ENCODE peak calls at places on chromosomes 6 and 20, in eight cellular contexts. One of them, this sample, is unnamed.

GRCh38 chr20:39878809-39879208 is 810.2 kb downstream of the MAFB start:
- DNase-seq in dorsolateral prefrontal cortex: no peak
- DNase-seq in neural crest cell: no peak
- DNase-seq in AG09319: no peak
- DNase-seq in heart right ventricle: no peak
- DNase-seq in iris pigment epithelial cell: no peak
- DNase-seq in C1 segment of cervical spinal cord: no peak
- DNase-seq in stimulated activated CD8-positive, alpha-beta memory T cell treated with anti-CD3 and anti-CD28 coated beads, Interleukin-12 subunit alpha, Interleukin-12 subunit beta, amount 100 ng/mL, for 1 hour: no peak
- DNase-seq in this sample: no peak

GRCh38 chr6:96015321-96015790 is 418 bp upstream of the FUT9 start:
- DNase-seq in dorsolateral prefrontal cortex: peak; percentile 82
- DNase-seq in neural crest cell: peak; percentile 44
- DNase-seq in AG09319: no peak
- DNase-seq in heart right ventricle: no peak
- DNase-seq in iris pigment epithelial cell: no peak
- DNase-seq in C1 segment of cervical spinal cord: peak; percentile 90
- DNase-seq in stimulated activated CD8-positive, alpha-beta memory T cell treated with anti-CD3 and anti-CD28 coated beads, Interleukin-12 subunit alpha, Interleukin-12 subunit beta, amount 100 ng/mL, for 1 hour: no peak
- DNase-seq in this sample: no peak

GRCh38 chr20:10309326-10309725 is 90.7 kb downstream of the SNAP25 start:
- DNase-seq in dorsolateral prefrontal cortex: no peak
- DNase-seq in neural crest cell: no peak
- DNase-seq in AG09319: peak; percentile 72
- DNase-seq in heart right ventricle: no peak
- DNase-seq in iris pigment epithelial cell: peak; percentile 95
- DNase-seq in C1 segment of cervical spinal cord: no peak
- DNase-seq in stimulated activated CD8-positive, alpha-beta memory T cell treated with anti-CD3 and anti-CD28 coated beads, Interleukin-12 subunit alpha, Interleukin-12 subunit beta, amount 100 ng/mL, for 1 hour: no peak
- DNase-seq in this sample: peak; percentile 73

GRCh38 chr20:63574156-63574828 is at the start of gene HELZ2:
- DNase-seq in dorsolateral prefrontal cortex: no peak
- DNase-seq in neural crest cell: peak; percentile 38
- DNase-seq in AG09319: no peak
- DNase-seq in heart right ventricle: peak; percentile 79
- DNase-seq in iris pigment epithelial cell: peak; percentile 67
- DNase-seq in C1 segment of cervical spinal cord: no peak
- DNase-seq in stimulated activated CD8-positive, alpha-beta memory T cell treated with anti-CD3 and anti-CD28 coated beads, Interleukin-12 subunit alpha, Interleukin-12 subunit beta, amount 100 ng/mL, for 1 hour: peak; percentile 59
- DNase-seq in this sample: peak; percentile 36

GRCh38 chr20:51631011-51631950 is 88.8 kb upstream of the NFATC2 start:
- DNase-seq in dorsolateral prefrontal cortex: no peak
- DNase-seq in neural crest cell: no peak
- DNase-seq in AG09319: peak; percentile 91
- DNase-seq in heart right ventricle: peak; percentile 34
- DNase-seq in iris pigment epithelial cell: peak; percentile 99
- DNase-seq in C1 segment of cervical spinal cord: no peak
- DNase-seq in stimulated activated CD8-positive, alpha-beta memory T cell treated with anti-CD3 and anti-CD28 coated beads, Interleukin-12 subunit alpha, Interleukin-12 subunit beta, amount 100 ng/mL, for 1 hour: no peak
- DNase-seq in this sample: peak; percentile 89

GRCh38 chr20:25565578-25566157 is 19.7 kb downstream of the NINL start:
- DNase-seq in dorsolateral prefrontal cortex: no peak
- DNase-seq in neural crest cell: no peak
- DNase-seq in AG09319: no peak
- DNase-seq in heart right ventricle: no peak
- DNase-seq in iris pigment epithelial cell: no peak
- DNase-seq in C1 segment of cervical spinal cord: no peak
- DNase-seq in stimulated activated CD8-positive, alpha-beta memory T cell treated with anti-CD3 and anti-CD28 coated beads, Interleukin-12 subunit alpha, Interleukin-12 subunit beta, amount 100 ng/mL, for 1 hour: no peak
- DNase-seq in this sample: no peak

GRCh38 chr20:30168025-30168799 is 1089.3 kb upstream of the DEFB115 start:
- DNase-seq in dorsolateral prefrontal cortex: no peak
- DNase-seq in neural crest cell: no peak
- DNase-seq in AG09319: no peak
- DNase-seq in heart right ventricle: peak; percentile 43
- DNase-seq in iris pigment epithelial cell: no peak
- DNase-seq in C1 segment of cervical spinal cord: no peak
- DNase-seq in stimulated activated CD8-positive, alpha-beta memory T cell treated with anti-CD3 and anti-CD28 coated beads, Interleukin-12 subunit alpha, Interleukin-12 subunit beta, amount 100 ng/mL, for 1 hour: peak; percentile 16
- DNase-seq in this sample: no peak

GRCh38 chr20:1810572-1810925 is 84.7 kb upstream of the SIRPA start:
- DNase-seq in dorsolateral prefrontal cortex: no peak
- DNase-seq in neural crest cell: no peak
- DNase-seq in AG09319: no peak
- DNase-seq in heart right ventricle: no peak
- DNase-seq in iris pigment epithelial cell: no peak
- DNase-seq in C1 segment of cervical spinal cord: no peak
- DNase-seq in stimulated activated CD8-positive, alpha-beta memory T cell treated with anti-CD3 and anti-CD28 coated beads, Interleukin-12 subunit alpha, Interleukin-12 subunit beta, amount 100 ng/mL, for 1 hour: no peak
- DNase-seq in this sample: no peak

GRCh38 chr6:82185948-82186347 is 61.6 kb downstream of the IBTK start:
- DNase-seq in dorsolateral prefrontal cortex: no peak
- DNase-seq in neural crest cell: no peak
- DNase-seq in AG09319: no peak
- DNase-seq in heart right ventricle: no peak
- DNase-seq in iris pigment epithelial cell: peak; percentile 31
- DNase-seq in C1 segment of cervical spinal cord: no peak
- DNase-seq in stimulated activated CD8-positive, alpha-beta memory T cell treated with anti-CD3 and anti-CD28 coated beads, Interleukin-12 subunit alpha, Interleukin-12 subunit beta, amount 100 ng/mL, for 1 hour: no peak
- DNase-seq in this sample: no peak

GRCh38 chr6:53464942-53465460 is 79.9 kb downstream of the GCLC start:
- DNase-seq in dorsolateral prefrontal cortex: no peak
- DNase-seq in neural crest cell: no peak
- DNase-seq in AG09319: no peak
- DNase-seq in heart right ventricle: peak; percentile 13
- DNase-seq in iris pigment epithelial cell: peak; percentile 37
- DNase-seq in C1 segment of cervical spinal cord: no peak
- DNase-seq in stimulated activated CD8-positive, alpha-beta memory T cell treated with anti-CD3 and anti-CD28 coated beads, Interleukin-12 subunit alpha, Interleukin-12 subunit beta, amount 100 ng/mL, for 1 hour: no peak
- DNase-seq in this sample: peak; percentile 65

GRCh38 chr6:48775157-48775556 is 664.2 kb upstream of the PTCHD4 start:
- DNase-seq in dorsolateral prefrontal cortex: no peak
- DNase-seq in neural crest cell: no peak
- DNase-seq in AG09319: no peak
- DNase-seq in heart right ventricle: no peak
- DNase-seq in iris pigment epithelial cell: peak; percentile 72
- DNase-seq in C1 segment of cervical spinal cord: no peak
- DNase-seq in stimulated activated CD8-positive, alpha-beta memory T cell treated with anti-CD3 and anti-CD28 coated beads, Interleukin-12 subunit alpha, Interleukin-12 subunit beta, amount 100 ng/mL, for 1 hour: no peak
- DNase-seq in this sample: peak; percentile 74

GRCh38 chr6:110853754-110854477 is 20.7 kb upstream of the AMD1 start:
- DNase-seq in dorsolateral prefrontal cortex: no peak
- DNase-seq in neural crest cell: no peak
- DNase-seq in AG09319: no peak
- DNase-seq in heart right ventricle: no peak
- DNase-seq in iris pigment epithelial cell: no peak
- DNase-seq in C1 segment of cervical spinal cord: no peak
- DNase-seq in stimulated activated CD8-positive, alpha-beta memory T cell treated with anti-CD3 and anti-CD28 coated beads, Interleukin-12 subunit alpha, Interleukin-12 subunit beta, amount 100 ng/mL, for 1 hour: no peak
- DNase-seq in this sample: no peak

GRCh38 chr6:106533079-106533478 is 96.2 kb downstream of the RTN4IP1 start:
- DNase-seq in dorsolateral prefrontal cortex: no peak
- DNase-seq in neural crest cell: no peak
- DNase-seq in AG09319: no peak
- DNase-seq in heart right ventricle: no peak
- DNase-seq in iris pigment epithelial cell: no peak
- DNase-seq in C1 segment of cervical spinal cord: no peak
- DNase-seq in stimulated activated CD8-positive, alpha-beta memory T cell treated with anti-CD3 and anti-CD28 coated beads, Interleukin-12 subunit alpha, Interleukin-12 subunit beta, amount 100 ng/mL, for 1 hour: no peak
- DNase-seq in this sample: no peak

GRCh38 chr6:5132741-5133140 is 47.6 kb downstream of the PPP1R3G start:
- DNase-seq in dorsolateral prefrontal cortex: peak; percentile 61
- DNase-seq in neural crest cell: no peak
- DNase-seq in AG09319: peak; percentile 39
- DNase-seq in heart right ventricle: peak; percentile 57
- DNase-seq in iris pigment epithelial cell: peak; percentile 70
- DNase-seq in C1 segment of cervical spinal cord: no peak
- DNase-seq in stimulated activated CD8-positive, alpha-beta memory T cell treated with anti-CD3 and anti-CD28 coated beads, Interleukin-12 subunit alpha, Interleukin-12 subunit beta, amount 100 ng/mL, for 1 hour: no peak
- DNase-seq in this sample: no peak

GRCh38 chr6:161233986-161234620 is 39.8 kb downstream of the AGPAT4 start:
- DNase-seq in dorsolateral prefrontal cortex: peak; percentile 78
- DNase-seq in neural crest cell: no peak
- DNase-seq in AG09319: no peak
- DNase-seq in heart right ventricle: peak; percentile 56
- DNase-seq in iris pigment epithelial cell: peak; percentile 90
- DNase-seq in C1 segment of cervical spinal cord: no peak
- DNase-seq in stimulated activated CD8-positive, alpha-beta memory T cell treated with anti-CD3 and anti-CD28 coated beads, Interleukin-12 subunit alpha, Interleukin-12 subunit beta, amount 100 ng/mL, for 1 hour: no peak
- DNase-seq in this sample: peak; percentile 94

GRCh38 chr6:4394786-4395185 is 259.4 kb upstream of the ECI2 start:
- DNase-seq in dorsolateral prefrontal cortex: no peak
- DNase-seq in neural crest cell: no peak
- DNase-seq in AG09319: no peak
- DNase-seq in heart right ventricle: no peak
- DNase-seq in iris pigment epithelial cell: no peak
- DNase-seq in C1 segment of cervical spinal cord: no peak
- DNase-seq in stimulated activated CD8-positive, alpha-beta memory T cell treated with anti-CD3 and anti-CD28 coated beads, Interleukin-12 subunit alpha, Interleukin-12 subunit beta, amount 100 ng/mL, for 1 hour: no peak
- DNase-seq in this sample: no peak

This sample was measured in NCI-H226.